ENCODE peak calls at places on chromosomes 6 and 20, in five cellular contexts. One of them, this sample, is unnamed.

GRCh38 chr20:59781236-59781635 is 152.2 kb downstream of the SYCP2 start:
- DNase-seq in HepG2: no peak
- DNase-seq in mesenchymal stem cell: no peak
- DNase-seq in OCI-LY7: no peak
- DNase-seq in GM23248: no peak
- DNase-seq in this sample: no peak

GRCh38 chr6:5958948-5959347 is 47.8 kb downstream of the NRN1 start:
- DNase-seq in HepG2: no peak
- DNase-seq in mesenchymal stem cell: no peak
- DNase-seq in OCI-LY7: no peak
- DNase-seq in GM23248: no peak
- DNase-seq in this sample: no peak

GRCh38 chr20:51562027-51562333 is 19.5 kb upstream of the NFATC2 start:
- DNase-seq in HepG2: no peak
- DNase-seq in mesenchymal stem cell: no peak
- DNase-seq in OCI-LY7: no peak
- DNase-seq in GM23248: peak; percentile 64
- DNase-seq in this sample: peak; percentile 33

GRCh38 chr6:14819001-14819400 is 426.9 kb upstream of the JARID2 start:
- DNase-seq in HepG2: no peak
- DNase-seq in mesenchymal stem cell: no peak
- DNase-seq in OCI-LY7: no peak
- DNase-seq in GM23248: peak; percentile 23
- DNase-seq in this sample: no peak

GRCh38 chr6:106667022-106667402 is 37.6 kb downstream of the QRSL1 start:
- DNase-seq in HepG2: no peak
- DNase-seq in mesenchymal stem cell: no peak
- DNase-seq in OCI-LY7: no peak
- DNase-seq in GM23248: no peak
- DNase-seq in this sample: no peak

GRCh38 chr6:13696226-13696625 is 15.4 kb downstream of the RANBP9 start:
- DNase-seq in HepG2: no peak
- DNase-seq in mesenchymal stem cell: peak; percentile 40
- DNase-seq in OCI-LY7: no peak
- DNase-seq in GM23248: peak; percentile 91
- DNase-seq in this sample: peak; percentile 57

GRCh38 chr6:157211603-157212455 is 111.5 kb downstream of the TMEM242 start:
- DNase-seq in HepG2: no peak
- DNase-seq in mesenchymal stem cell: no peak
- DNase-seq in OCI-LY7: no peak
- DNase-seq in GM23248: no peak
- DNase-seq in this sample: no peak

GRCh38 chr6:111874030-111874425 is 776 bp upstream of the FYN start:
- DNase-seq in HepG2: no peak
- DNase-seq in mesenchymal stem cell: no peak
- DNase-seq in OCI-LY7: peak; percentile 65
- DNase-seq in GM23248: peak; percentile 60
- DNase-seq in this sample: no peak

GRCh38 chr6:154821099-154821498 is 87.9 kb downstream of the SCAF8 start:
- DNase-seq in HepG2: no peak
- DNase-seq in mesenchymal stem cell: no peak
- DNase-seq in OCI-LY7: no peak
- DNase-seq in GM23248: no peak
- DNase-seq in this sample: no peak

GRCh38 chr20:11195899-11196558 is 522.2 kb upstream of the JAG1 start:
- DNase-seq in HepG2: no peak
- DNase-seq in mesenchymal stem cell: peak; percentile 47
- DNase-seq in OCI-LY7: no peak
- DNase-seq in GM23248: peak; percentile 74
- DNase-seq in this sample: peak; percentile 70

GRCh38 chr6:152099816-152100618 is 292.5 kb downstream of the ESR1 start:
- DNase-seq in HepG2: no peak
- DNase-seq in mesenchymal stem cell: peak; percentile 5
- DNase-seq in OCI-LY7: no peak
- DNase-seq in GM23248: peak; percentile 64
- DNase-seq in this sample: peak; percentile 40

GRCh38 chr6:41222513-41222912 is 5.6 kb upstream of the TREML4 start:
- DNase-seq in HepG2: no peak
- DNase-seq in mesenchymal stem cell: no peak
- DNase-seq in OCI-LY7: no peak
- DNase-seq in GM23248: no peak
- DNase-seq in this sample: no peak

GRCh38 chr6:25956231-25956630 is 6.4 kb upstream of the TRIM38 start:
- DNase-seq in HepG2: no peak
- DNase-seq in mesenchymal stem cell: no peak
- DNase-seq in OCI-LY7: no peak
- DNase-seq in GM23248: no peak
- DNase-seq in this sample: no peak

GRCh38 chr6:31898200-31899011 is 908 bp upstream of the EHMT2 start:
- DNase-seq in HepG2: peak; percentile 63
- DNase-seq in mesenchymal stem cell: peak; percentile 50
- DNase-seq in OCI-LY7: peak; percentile 71
- DNase-seq in GM23248: peak; percentile 71
- DNase-seq in this sample: peak; percentile 47

GRCh38 chr6:106908386-106908840 is 66.1 kb downstream of the CD24 start:
- DNase-seq in HepG2: no peak
- DNase-seq in mesenchymal stem cell: no peak
- DNase-seq in OCI-LY7: no peak
- DNase-seq in GM23248: no peak
- DNase-seq in this sample: no peak

GRCh38 chr20:24522452-24523330 is 53.3 kb downstream of the SYNDIG1 start:
- DNase-seq in HepG2: no peak
- DNase-seq in mesenchymal stem cell: no peak
- DNase-seq in OCI-LY7: no peak
- DNase-seq in GM23248: peak; percentile 51
- DNase-seq in this sample: no peak

GRCh38 chr6:87731818-87732661 is 30.0 kb upstream of the AKIRIN2 start:
- DNase-seq in HepG2: peak; percentile 86
- DNase-seq in mesenchymal stem cell: peak; percentile 74
- DNase-seq in OCI-LY7: no peak
- DNase-seq in GM23248: peak; percentile 96
- DNase-seq in this sample: peak; percentile 94

GRCh38 chr6:123777554-123777953 is 26.1 kb upstream of the NKAIN2 start:
- DNase-seq in HepG2: no peak
- DNase-seq in mesenchymal stem cell: peak; percentile 31
- DNase-seq in OCI-LY7: no peak
- DNase-seq in GM23248: peak; percentile 11
- DNase-seq in this sample: peak; percentile 55

GRCh38 chr20:1415667-1416468 is 23.0 kb upstream of the FKBP1A start:
- DNase-seq in HepG2: peak; percentile 91
- DNase-seq in mesenchymal stem cell: peak; percentile 99
- DNase-seq in OCI-LY7: no peak
- DNase-seq in GM23248: peak; percentile 99
- DNase-seq in this sample: peak; percentile 95

GRCh38 chr6:42030585-42031506 is 19.5 kb upstream of the TAF8 start:
- DNase-seq in HepG2: no peak
- DNase-seq in mesenchymal stem cell: peak; percentile 68
- DNase-seq in OCI-LY7: peak; percentile 50
- DNase-seq in GM23248: no peak
- DNase-seq in this sample: peak; percentile 53

GRCh38 chr6:27553123-27553904 is 80.4 kb upstream of the ZNF184 start:
- DNase-seq in HepG2: peak; percentile 76
- DNase-seq in mesenchymal stem cell: peak; percentile 51
- DNase-seq in OCI-LY7: peak; percentile 3
- DNase-seq in GM23248: peak; percentile 14
- DNase-seq in this sample: peak; percentile 55

DNA sequence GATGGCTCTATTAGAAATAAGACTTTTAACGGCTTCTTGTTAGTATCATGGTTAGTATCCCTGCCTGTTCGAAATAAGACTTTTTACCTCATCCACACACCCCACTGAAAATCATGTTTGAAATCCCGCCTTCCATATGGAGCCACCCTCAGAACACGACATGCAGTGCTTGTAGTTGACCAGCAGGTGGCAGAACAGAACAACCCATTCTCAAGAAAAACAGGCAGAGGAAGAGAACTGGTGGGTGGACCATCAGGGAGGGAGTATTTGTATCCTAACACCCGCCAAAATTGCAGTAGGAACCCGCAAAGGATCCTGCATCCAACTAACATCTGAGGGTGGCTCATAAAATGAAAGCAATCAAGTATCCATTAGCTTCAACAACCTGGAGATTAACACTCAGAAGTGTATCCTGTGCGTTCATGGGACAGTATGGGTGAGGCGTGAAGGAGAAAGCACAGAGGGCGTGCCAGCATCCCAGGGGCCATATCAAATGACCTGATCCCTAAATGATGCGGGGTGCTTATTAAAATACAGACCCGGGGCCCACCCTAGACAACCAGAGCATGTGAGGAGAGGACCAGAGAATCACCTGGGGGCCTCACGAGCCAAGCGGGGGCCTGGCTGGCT is 89.6 kb upstream of the NHSL1 start:
- DNase-seq in HepG2: peak; percentile 80
- DNase-seq in mesenchymal stem cell: peak; percentile 82
- DNase-seq in OCI-LY7: peak; percentile 68
- DNase-seq in GM23248: peak; percentile 77
- DNase-seq in this sample: peak; percentile 85
- H3K27ac ChIP-seq in HepG2: no peak overlapping the region
- H3K27ac ChIP-seq in mesenchymal stem cell: no peak overlapping the region
- H3K27ac ChIP-seq in OCI-LY7: no peak overlapping the region
- H3K27ac ChIP-seq in GM23248: no peak overlapping the region
- H3K27ac ChIP-seq in this sample: no peak overlapping the region

GRCh38 chr20:38725959-38726848 is 1.9 kb downstream of the SLC32A1 start:
- DNase-seq in HepG2: peak; percentile 75
- DNase-seq in mesenchymal stem cell: peak; percentile 33
- DNase-seq in OCI-LY7: no peak
- DNase-seq in GM23248: no peak
- DNase-seq in this sample: no peak

GRCh38 chr20:38725458-38725958 is 1.2 kb downstream of the SLC32A1 start:
- DNase-seq in HepG2: no peak
- DNase-seq in mesenchymal stem cell: no peak
- DNase-seq in OCI-LY7: no peak
- DNase-seq in GM23248: no peak
- DNase-seq in this sample: no peak

GRCh38 chr20:38723069-38723981 is 961 bp upstream of the SLC32A1 start:
- DNase-seq in HepG2: no peak
- DNase-seq in mesenchymal stem cell: no peak
- DNase-seq in OCI-LY7: no peak
- DNase-seq in GM23248: peak; percentile 32
- DNase-seq in this sample: peak; percentile 35

GRCh38 chr20:38723982-38724602 is at the start of gene SLC32A1:
- DNase-seq in HepG2: no peak
- DNase-seq in mesenchymal stem cell: no peak
- DNase-seq in OCI-LY7: no peak
- DNase-seq in GM23248: no peak
- DNase-seq in this sample: no peak

DNA sequence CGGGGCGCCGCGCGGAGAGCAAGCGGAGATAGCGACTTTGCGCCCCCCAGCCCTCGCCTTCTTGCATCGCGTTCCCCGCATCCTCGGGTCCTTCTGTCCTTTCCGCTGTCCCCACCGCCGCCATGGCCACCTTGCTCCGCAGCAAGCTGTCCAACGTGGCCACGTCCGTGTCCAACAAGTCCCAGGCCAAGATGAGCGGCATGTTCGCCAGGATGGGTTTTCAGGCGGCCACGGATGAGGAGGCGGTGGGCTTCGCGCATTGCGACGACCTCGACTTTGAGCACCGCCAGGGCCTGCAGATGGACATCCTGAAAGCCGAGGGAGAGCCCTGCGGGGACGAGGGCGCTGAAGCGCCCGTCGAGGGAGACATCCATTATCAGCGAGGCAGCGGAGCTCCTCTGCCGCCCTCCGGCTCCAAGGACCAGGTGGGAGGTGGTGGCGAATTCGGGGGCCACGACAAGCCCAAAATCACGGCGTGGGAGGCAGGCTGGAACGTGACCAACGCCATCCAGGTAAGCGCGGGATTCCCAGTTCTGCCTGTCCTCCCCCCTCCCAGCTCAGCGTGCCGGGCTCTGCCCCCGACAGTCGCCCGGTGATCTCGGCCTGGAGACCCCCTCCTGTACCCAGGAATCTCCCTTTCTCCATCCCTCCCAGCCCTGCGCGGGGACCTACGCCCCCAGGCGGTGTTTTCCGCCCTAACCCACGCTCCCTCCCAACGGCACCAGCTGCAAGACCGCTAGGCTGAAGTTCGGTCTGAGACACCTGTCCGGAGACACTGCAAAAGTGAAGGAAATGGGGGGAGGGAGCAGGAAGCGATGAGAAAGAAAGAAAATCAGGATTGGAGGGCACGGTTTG is 544 bp downstream of the SLC32A1 start:
- DNase-seq in HepG2: no peak
- DNase-seq in mesenchymal stem cell: no peak
- DNase-seq in OCI-LY7: peak; percentile 75
- DNase-seq in GM23248: no peak
- DNase-seq in this sample: no peak
- H3K4me2 ChIP-seq in HepG2: no peak overlapping the region
- H3K4me2 ChIP-seq in mesenchymal stem cell: no peak overlapping the region
- H3K4me2 ChIP-seq in OCI-LY7: peak overlapping the region; percentile 50
- H3K4me2 ChIP-seq in GM23248: no peak overlapping the region
- H3K4me2 ChIP-seq in this sample: no peak overlapping the region

GRCh38 chr6:163816441-163816840 is 401.9 kb downstream of the QKI start:
- DNase-seq in HepG2: no peak
- DNase-seq in mesenchymal stem cell: no peak
- DNase-seq in OCI-LY7: no peak
- DNase-seq in GM23248: no peak
- DNase-seq in this sample: no peak

GRCh38 chr6:163815796-163816195 is 401.3 kb downstream of the QKI start:
- DNase-seq in HepG2: no peak
- DNase-seq in mesenchymal stem cell: no peak
- DNase-seq in OCI-LY7: no peak
- DNase-seq in GM23248: no peak
- DNase-seq in this sample: no peak

GRCh38 chr6:163814494-163815364 is 400.2 kb downstream of the QKI start:
- DNase-seq in HepG2: no peak
- DNase-seq in mesenchymal stem cell: peak; percentile 72
- DNase-seq in OCI-LY7: peak; percentile 67
- DNase-seq in GM23248: peak; percentile 87
- DNase-seq in this sample: peak; percentile 97

GRCh38 chr6:163811317-163811716 is 396.8 kb downstream of the QKI start:
- DNase-seq in HepG2: no peak
- DNase-seq in mesenchymal stem cell: no peak
- DNase-seq in OCI-LY7: no peak
- DNase-seq in GM23248: no peak
- DNase-seq in this sample: no peak

DNA sequence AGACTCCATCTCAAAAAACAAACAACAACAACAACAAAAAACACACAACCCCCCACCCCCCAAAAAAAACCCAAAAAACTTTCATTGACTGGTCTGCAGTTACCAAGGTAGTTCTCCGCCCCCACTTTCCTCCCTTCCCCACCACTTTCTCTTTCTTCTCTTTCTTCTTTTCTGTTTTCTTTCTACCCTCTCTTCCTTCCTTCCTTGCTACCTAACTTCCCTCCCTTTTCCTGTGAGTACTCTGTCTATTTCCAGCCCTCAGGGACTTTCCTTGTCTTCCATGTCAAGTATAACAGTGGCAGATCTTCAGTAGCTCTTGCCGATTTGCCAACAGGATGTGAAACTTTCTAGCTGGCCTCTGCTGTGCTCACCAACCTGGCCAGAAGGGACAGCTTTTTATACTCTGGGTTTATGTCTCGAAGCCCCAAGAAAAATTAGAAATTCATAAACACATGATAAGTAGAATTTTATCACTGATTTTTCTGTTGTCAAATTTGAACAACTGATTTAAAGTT is 399.5 kb downstream of the QKI start:
- DNase-seq in HepG2: no peak
- DNase-seq in mesenchymal stem cell: peak; percentile 2
- DNase-seq in OCI-LY7: peak; percentile 28
- DNase-seq in GM23248: no peak
- DNase-seq in this sample: no peak
- H3K27ac ChIP-seq in HepG2: no peak overlapping the region
- H3K27ac ChIP-seq in mesenchymal stem cell: peak overlapping the region; percentile 35
- H3K27ac ChIP-seq in OCI-LY7: no peak overlapping the region
- H3K27ac ChIP-seq in GM23248: no peak overlapping the region
- H3K27ac ChIP-seq in this sample: peak overlapping the region; percentile 74

GRCh38 chr6:112886415-112886814 is 539.3 kb downstream of the RFPL4B start:
- DNase-seq in HepG2: no peak
- DNase-seq in mesenchymal stem cell: no peak
- DNase-seq in OCI-LY7: no peak
- DNase-seq in GM23248: no peak
- DNase-seq in this sample: no peak
- H3K4me2 ChIP-seq in HepG2: no peak overlapping the region
- H3K4me2 ChIP-seq in mesenchymal stem cell: no peak overlapping the region
- H3K4me2 ChIP-seq in OCI-LY7: no peak overlapping the region
- H3K4me2 ChIP-seq in GM23248: no peak overlapping the region
- H3K4me2 ChIP-seq in this sample: no peak overlapping the region